ENCODE peak calls at places on chromosomes 1 and 21, in five cellular contexts. C, L, R, Q and X are unnamed samples.

GRCh38 chr21:38315155-38315554 is 58.4 kb downstream of the KCNJ15 start:
- DNase-seq in Q (no peak), R (no peak), L (no peak), C (no peak), X (no peak)

GRCh38 chr21:24509131-24509530 is 1098.2 kb downstream of the MRPL39 start:
- DNase-seq in C (no peak), Q (no peak), R (no peak), L (no peak), X (no peak)

GRCh38 chr1:211344335-211344664 is 17.7 kb downstream of the TRAF5 start:
- DNase-seq in C (no peak), Q (no peak), R (no peak), L (no peak), X (no peak)

GRCh38 chr1:39845569-39846566 is 37.4 kb downstream of the TRIT1 start:
- DNase-seq in R (peak), C (peak), Q (peak), L (peak), X (peak)

GRCh38 chr1:207620573-207620893 is 24.4 kb upstream of the CR1L start:
- DNase-seq in L (no peak), R (no peak), C (no peak), Q (no peak), X (no peak)

GRCh38 chr1:2385606-2386280 is 5.6 kb downstream of the MORN1 start:
- DNase-seq in C (no peak), Q (no peak), L (no peak), R (no peak), X (no peak)

GRCh38 chr1:94925561-94926364 is 1.1 kb downstream of the CNN3 start:
- DNase-seq in R (peak), L (peak), C (no peak), Q (no peak), X (no peak)

GRCh38 chr1:171611306-171611705 is 10.7 kb upstream of the MYOCOS start:
- DNase-seq in R (no peak), Q (no peak), L (no peak), C (no peak), X (no peak)

GRCh38 chr1:165695011-165695410 is 3.4 kb downstream of the ALDH9A1 start:
- DNase-seq in Q (peak), L (no peak), C (no peak), R (no peak), X (no peak)

GRCh38 chr1:22210176-22210575 is 67.3 kb upstream of the WNT4 start:
- DNase-seq in L (no peak), C (no peak), R (no peak), Q (no peak), X (no peak)

GRCh38 chr21:39441502-39442475 is 3.8 kb downstream of the LCA5L start:
- DNase-seq in C (no peak), L (no peak), R (no peak), Q (peak), X (no peak)

GRCh38 chr1:53592521-53592982 is 133.4 kb downstream of the DMRTB1 start:
- DNase-seq in R (peak), C (no peak), Q (no peak), L (no peak), X (no peak)

GRCh38 chr21:39885119-39885848 is 18.0 kb downstream of the PCP4 start:
- DNase-seq in C (no peak), Q (no peak), R (no peak), L (peak), X (no peak)